ENCODE peak calls at places on chromosomes 6 and 20, in six cellular contexts. V is activated CD4-positive, alpha-beta T cell treated with anti-CD3 and anti-CD28 coated beads, Interleukin-2, amount 50 U/mL, for 24 hours; G is HTR-8/SVneo; C is DMS153; A is LNCaP clone FGC; I is NCI-H774. F is an unnamed sample.

GRCh38 chr6:147528511-147529145 is 20.1 kb downstream of the SAMD5 start:
- DNase-seq in I (no peak), G (no peak), C (no peak), A (no peak), V (no peak), F (no peak)

GRCh38 chr20:52105573-52106422 is 85.8 kb downstream of the ZFP64 start:
- DNase-seq in G (no peak), I (no peak), C (peak; percentile 4), V (no peak), A (no peak), F (peak; percentile 73)

GRCh38 chr6:169424821-169425240 is 171.2 kb upstream of the THBS2 start:
- DNase-seq in I (peak; percentile 91), G (peak; percentile 19), A (no peak), C (no peak), V (no peak), F (no peak)

GRCh38 chr6:163756079-163756478 is 341.6 kb downstream of the QKI start:
- DNase-seq in I (no peak), A (no peak), G (no peak), C (no peak), V (no peak), F (no peak)

GRCh38 chr6:95529762-95530161 is 47.6 kb upstream of the MANEA start:
- DNase-seq in C (no peak), I (no peak), G (no peak), V (no peak), A (no peak), F (no peak)

GRCh38 chr6:139856562-139856961 is 482.1 kb upstream of the CITED2 start:
- DNase-seq in V (no peak), I (no peak), A (no peak), C (no peak), G (no peak), F (no peak)

GRCh38 chr6:101224751-101225150 is 168.8 kb upstream of the GRIK2 start:
- DNase-seq in A (no peak), C (no peak), I (no peak), G (no peak), V (no peak), F (no peak)

GRCh38 chr6:113636357-113636824 is 220.8 kb upstream of the MARCKS start:
- DNase-seq in A (no peak), I (no peak), G (no peak), C (no peak), V (no peak), F (no peak)

GRCh38 chr6:121157913-121158312 is 176.4 kb downstream of the TBC1D32 start:
- DNase-seq in G (no peak), I (no peak), A (no peak), V (no peak), C (no peak), F (no peak)